ENCODE peak calls at places on chromosomes 11 and 22, in eight cellular contexts. D is transverse colon, I is kidney, Y is WERI-Rb-1, B is astrocyte of the cerebellum, Q is MCF 10A, L is fibroblast of the aortic adventitia, U is AG09319. H is an unnamed sample.

GRCh38 chr22:38737302-38738060 is 18.3 kb downstream of the SUN2 start:
- DNase-seq in D (no peak), L (no peak), Y (no peak), U (no peak), I (peak), B (no peak), Q (no peak), H (peak)

GRCh38 chr22:35299217-35299716 is 427 bp upstream of the TOM1 start:
- DNase-seq in Y (no peak), D (no peak), U (no peak), I (no peak), L (peak), Q (peak), B (no peak), H (peak)

GRCh38 chr11:9664276-9665171 is 647 bp downstream of the SWAP70 start:
- DNase-seq in B (no peak), L (peak), Q (peak), I (peak), Y (peak), U (no peak), D (peak), H (peak)

GRCh38 chr11:102187416-102188125 is 77.3 kb downstream of the YAP1 start:
- DNase-seq in D (no peak), U (no peak), Y (no peak), Q (no peak), I (no peak), L (peak), B (peak), H (peak)

GRCh38 chr11:115672999-115673411 is 168.8 kb upstream of the CADM1 start:
- DNase-seq in D (no peak), I (no peak), U (peak), Q (no peak), B (peak), L (no peak), Y (peak), H (no peak)

GRCh38 chr11:12285106-12285505 is 92.3 kb upstream of the PARVA start:
- DNase-seq in U (peak), D (no peak), Y (no peak), B (peak), Q (peak), I (no peak), L (peak), H (peak)

GRCh38 chr11:61372659-61373058 is 10.5 kb downstream of the TMEM138 start:
- DNase-seq in L (no peak), B (no peak), D (no peak), Q (no peak), U (no peak), Y (no peak), I (no peak), H (no peak)

GRCh38 chr11:75697906-75698563 is 19.6 kb upstream of the MOGAT2 start:
- DNase-seq in U (no peak), B (no peak), Q (peak), D (no peak), L (no peak), Y (no peak), I (no peak), H (no peak)

GRCh38 chr11:14713518-14714244 is 70.1 kb downstream of the PDE3B start:
- DNase-seq in B (no peak), L (no peak), I (no peak), Q (no peak), Y (no peak), D (no peak), U (no peak), H (no peak)

GRCh38 chr11:11445441-11446185 is 92.6 kb upstream of the CSNK2A3 start:
- DNase-seq in I (no peak), U (no peak), D (no peak), Y (no peak), Q (no peak), B (no peak), L (no peak), H (no peak)

GRCh38 chr11:34302046-34302921 is 55.5 kb downstream of the ABTB2 start:
- DNase-seq in I (no peak), Q (peak), Y (no peak), U (peak), D (no peak), B (peak), L (peak), H (peak)

GRCh38 chr11:14357843-14358728 is 897 bp downstream of the RRAS2 start:
- DNase-seq in B (peak), D (peak), Y (peak), Q (peak), I (peak), L (peak), U (no peak), H (peak)

GRCh38 chr11:93166194-93166593 is 31.6 kb downstream of the SLC36A4 start:
- DNase-seq in Q (no peak), L (no peak), U (no peak), D (no peak), I (no peak), Y (no peak), B (no peak), H (no peak)

DNA sequence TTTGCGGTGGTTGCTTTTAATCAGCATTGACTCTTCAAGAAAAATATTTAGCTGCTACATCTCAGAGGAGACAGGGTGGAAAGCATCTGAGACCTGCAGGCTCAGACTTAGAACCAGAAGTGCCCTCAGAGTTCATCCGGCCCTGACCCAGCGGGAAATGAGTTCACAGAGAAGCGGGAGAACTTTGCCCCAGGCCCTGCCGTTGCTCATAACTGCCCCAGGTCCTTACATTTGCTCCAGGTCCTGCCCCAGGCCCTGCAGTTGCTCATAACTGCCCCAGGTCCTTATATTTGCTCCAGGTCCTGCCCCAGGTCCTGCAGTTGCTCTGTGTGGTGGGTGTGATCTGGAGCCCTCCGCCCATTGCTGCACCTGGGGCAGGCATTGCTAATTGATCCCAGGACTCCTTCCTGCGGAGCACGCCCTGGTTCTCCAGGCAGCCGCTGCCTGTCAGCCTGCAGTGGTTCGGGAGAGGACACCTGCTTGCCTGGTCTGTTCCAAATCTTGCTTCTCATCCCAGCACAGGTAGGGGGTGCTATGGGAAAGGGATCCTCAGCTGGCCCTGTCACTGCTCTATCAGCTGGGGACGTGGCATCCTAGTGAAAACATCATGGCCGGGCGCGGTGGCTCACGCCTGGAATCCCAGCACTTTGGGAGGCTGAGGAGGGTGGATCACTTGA is 58.1 kb upstream of the PPP6R3 start:
- DNase-seq in B (no peak), Q (no peak), L (no peak), D (no peak), I (no peak), U (no peak), Y (peak), H (no peak)
- TF ChIP-seq CTCF in B (peak), Q (no peak), L (no peak), D (no peak), I (no peak), U (no peak), Y (peak), H (no peak)

GRCh38 chr22:20989323-20990138 is 7.4 kb downstream of the LZTR1 start:
- DNase-seq in Q (no peak), I (peak), U (no peak), B (no peak), L (no peak), D (no peak), Y (no peak), H (no peak)

GRCh38 chr22:20992056-20992442 is 9.9 kb downstream of the THAP7 start:
- DNase-seq in L (no peak), D (no peak), Y (no peak), U (no peak), Q (no peak), I (peak), B (no peak), H (no peak)

GRCh38 chr22:20988573-20989322 is 6.7 kb downstream of the LZTR1 start:
- DNase-seq in Y (no peak), D (no peak), L (no peak), U (no peak), B (no peak), Q (no peak), I (peak), H (no peak)

GRCh38 chr22:20991252-20992055 is 9.4 kb downstream of the LZTR1 start:
- DNase-seq in I (peak), U (no peak), D (no peak), L (no peak), B (no peak), Q (no peak), Y (no peak), H (no peak)

DNA sequence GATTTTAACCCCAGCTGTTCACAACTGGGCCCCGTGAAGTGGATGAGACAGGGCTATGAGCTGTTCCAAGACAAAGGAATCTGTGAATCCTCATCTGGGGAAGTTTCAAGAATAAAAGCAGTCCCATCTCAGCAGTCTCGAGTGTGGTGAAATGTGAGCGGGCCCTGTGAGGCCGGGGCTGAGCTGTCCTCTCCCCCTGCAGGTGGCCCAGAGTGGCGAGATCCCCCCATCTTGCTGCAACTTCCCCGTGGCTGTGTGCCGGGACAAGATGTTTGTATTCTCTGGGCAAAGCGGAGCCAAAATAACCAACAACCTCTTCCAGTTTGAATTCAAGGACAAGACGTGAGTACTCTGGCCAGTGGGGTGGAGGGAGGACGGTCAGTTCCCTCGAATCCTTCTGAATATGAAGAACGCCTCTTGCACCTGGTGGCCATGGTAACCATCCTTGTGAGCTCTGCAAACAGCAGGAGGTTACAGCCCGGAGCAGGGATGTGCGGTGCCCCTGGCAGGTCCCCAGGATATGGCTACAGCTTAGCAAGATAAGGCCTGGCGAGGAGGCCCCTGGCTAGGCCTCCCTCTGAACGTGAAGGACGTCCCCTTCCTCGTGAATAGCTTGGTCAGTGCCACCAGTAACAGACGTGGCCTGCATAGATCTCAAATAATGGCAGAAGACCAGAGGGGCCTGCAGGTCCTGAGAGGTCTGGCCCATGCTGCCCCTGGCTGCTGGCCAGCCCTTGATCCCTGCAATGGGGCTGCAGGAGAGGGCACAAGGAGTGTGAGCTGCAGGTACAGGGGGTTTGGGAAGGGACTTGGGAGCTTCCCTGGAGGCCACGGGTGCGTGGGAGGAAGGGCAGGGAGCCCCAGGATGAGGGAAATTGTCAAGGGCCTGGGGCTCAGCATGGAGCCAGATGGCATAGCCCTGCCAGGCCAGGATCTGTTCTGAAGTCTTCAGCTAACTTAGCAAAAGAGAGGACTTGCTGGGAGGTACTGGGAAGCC is 8.4 kb downstream of the LZTR1 start:
- DNase-seq in U (no peak), B (no peak), I (peak), Q (no peak), D (no peak), Y (no peak), L (no peak), H (no peak)
- TF ChIP-seq CTCF in U (no peak), B (peak), I (no peak), Q (no peak), D (no peak), Y (no peak), L (no peak), H (no peak)

GRCh38 chr11:118086913-118087768 is at the start of gene SMIM35:
- DNase-seq in I (no peak), U (no peak), Y (no peak), D (no peak), L (no peak), Q (no peak), B (no peak), H (no peak)

GRCh38 chr11:118081241-118081958 is 4.5 kb downstream of the TMPRSS4 start:
- DNase-seq in D (no peak), U (no peak), Y (no peak), B (no peak), Q (no peak), I (no peak), L (no peak), H (no peak)

GRCh38 chr11:118084247-118084646 is 2.5 kb downstream of the SMIM35 start:
- DNase-seq in B (no peak), I (no peak), Q (peak), L (peak), Y (no peak), U (no peak), D (peak), H (peak)

GRCh38 chr11:118082880-118083543 is 3.8 kb downstream of the SMIM35 start:
- DNase-seq in U (no peak), L (no peak), I (no peak), Y (no peak), D (no peak), B (no peak), Q (no peak), H (no peak)

GRCh38 chr11:118084656-118085055 is 2.1 kb downstream of the SMIM35 start:
- DNase-seq in Y (no peak), Q (no peak), I (no peak), D (no peak), L (no peak), U (no peak), B (no peak), H (no peak)
- TF ChIP-seq CTCF in Y (no peak), Q (no peak), I (no peak), D (no peak), L (no peak), U (no peak), B (no peak), H (no peak)

GRCh38 chr11:1505480-1505879 is 18.9 kb upstream of the MOB2 start:
- DNase-seq in D (no peak), U (no peak), Q (no peak), Y (no peak), L (no peak), I (peak), B (no peak), H (no peak)
- TF ChIP-seq CTCF in D (no peak), U (no peak), Q (no peak), Y (peak), L (no peak), I (no peak), B (no peak), H (no peak)

GRCh38 chr22:20016734-20017621 is at the start of gene ARVCF:
- DNase-seq in I (peak), U (peak), D (peak), Y (peak), L (peak), B (peak), Q (peak), H (peak)
- TF ChIP-seq CTCF in I (peak), U (no peak), D (peak), Y (no peak), L (peak), B (no peak), Q (peak), H (no peak)

GRCh38 chr11:119497717-119498116 is 74.7 kb upstream of the THY1 start:
- DNase-seq in Y (no peak), I (no peak), L (no peak), D (no peak), U (no peak), B (no peak), Q (no peak), H (no peak)
- TF ChIP-seq CTCF in Y (no peak), I (no peak), L (no peak), D (no peak), U (no peak), B (no peak), Q (no peak), H (no peak)

GRCh38 chr11:66069715-66070603 is at the start of gene PACS1:
- DNase-seq in B (no peak), Y (peak), Q (peak), L (peak), D (peak), U (peak), I (peak), H (peak)

GRCh38 chr11:66070604-66071325 is 693 bp downstream of the PACS1 start:
- DNase-seq in I (peak), D (peak), Q (peak), L (peak), U (no peak), B (no peak), Y (peak), H (peak)

GRCh38 chr11:66067640-66068039 is 2.4 kb upstream of the PACS1 start:
- DNase-seq in L (no peak), D (no peak), B (no peak), Y (no peak), U (no peak), I (no peak), Q (no peak), H (no peak)

GRCh38 chr11:66068154-66068821 is 1.8 kb upstream of the PACS1 start:
- DNase-seq in B (peak), Q (peak), D (peak), Y (peak), I (no peak), L (peak), U (peak), H (peak)

GRCh38 chr11:66068923-66069714 is 953 bp upstream of the PACS1 start:
- DNase-seq in Q (peak), Y (peak), I (peak), U (peak), L (peak), D (peak), B (no peak), H (peak)
- TF ChIP-seq CTCF in Q (no peak), Y (no peak), I (no peak), U (no peak), L (no peak), D (no peak), B (peak), H (peak)

DNA sequence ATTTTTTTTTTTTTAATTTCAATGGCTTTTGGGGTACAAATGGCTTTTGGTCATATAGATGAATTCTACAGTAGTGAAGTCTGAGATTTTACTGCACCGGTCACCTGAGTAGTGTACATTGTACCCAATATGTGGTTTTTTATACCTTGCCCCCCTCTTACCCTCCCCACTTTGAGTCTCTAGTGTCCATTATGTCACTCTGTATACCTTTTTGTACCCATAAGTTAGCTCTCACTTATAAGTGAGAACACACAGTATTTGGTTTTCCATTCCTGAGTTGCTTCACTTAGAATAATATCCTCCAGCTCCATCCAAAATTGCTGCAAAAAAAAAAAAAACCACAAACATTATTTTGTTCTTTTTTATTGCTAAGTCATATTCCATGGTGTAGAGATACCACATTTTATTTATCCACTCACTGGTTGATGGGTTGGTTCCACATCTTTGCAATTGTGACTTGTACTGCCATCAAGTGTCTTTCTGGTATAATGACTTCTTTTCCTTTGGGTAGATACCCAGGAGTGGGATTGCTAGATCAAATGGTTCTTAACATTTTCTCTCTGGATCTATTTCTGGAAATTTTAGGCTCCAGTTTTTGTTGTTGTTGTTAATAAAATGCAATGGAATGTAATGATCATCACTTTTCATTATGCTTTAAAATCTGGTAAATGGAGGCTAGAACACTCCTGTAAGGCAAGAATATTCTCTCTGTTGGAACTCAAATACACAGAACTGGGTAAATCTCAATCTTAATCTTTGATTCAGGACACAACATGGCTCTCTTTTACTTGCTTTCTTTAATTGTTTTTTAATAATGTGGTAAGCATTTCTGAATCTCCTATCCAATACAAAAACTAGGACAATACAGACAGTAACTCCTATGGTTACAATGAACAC is 10.3 kb downstream of the NEAT1 start:
- DNase-seq in B (no peak), Y (no peak), I (no peak), L (peak), U (no peak), Q (peak), D (peak), H (peak)
- TF ChIP-seq CTCF in B (peak), Y (peak), I (no peak), L (no peak), U (peak), Q (no peak), D (peak), H (no peak)

GRCh38 chr22:21694795-21695431 is 29.1 kb downstream of the PPIL2 start:
- DNase-seq in I (no peak), Y (no peak), Q (no peak), L (no peak), B (no peak), D (no peak), U (no peak), H (no peak)

GRCh38 chr22:21694394-21694793 is 28.6 kb downstream of the PPIL2 start:
- DNase-seq in B (no peak), D (no peak), U (no peak), Q (no peak), L (no peak), Y (no peak), I (no peak), H (no peak)

GRCh38 chr22:21695432-21696085 is 29.7 kb downstream of the PPIL2 start:
- DNase-seq in U (no peak), B (no peak), Y (no peak), I (no peak), L (no peak), D (no peak), Q (no peak), H (no peak)

GRCh38 chr22:21693333-21693998 is 27.7 kb downstream of the PPIL2 start:
- DNase-seq in L (no peak), B (no peak), Q (no peak), I (no peak), U (no peak), D (no peak), Y (no peak), H (no peak)

GRCh38 chr22:21693999-21694341 is 28.2 kb downstream of the PPIL2 start:
- DNase-seq in L (no peak), Y (no peak), Q (no peak), B (no peak), I (no peak), D (no peak), U (no peak), H (no peak)
- TF ChIP-seq CTCF in L (no peak), Y (no peak), Q (no peak), B (no peak), I (no peak), D (no peak), U (no peak), H (no peak)

GRCh38 chr22:30863161-30863833 is 105.3 kb downstream of the MORC2 start:
- DNase-seq in L (no peak), I (no peak), U (no peak), Q (no peak), D (no peak), B (no peak), Y (peak), H (peak)
- TF ChIP-seq CTCF in L (no peak), I (no peak), U (no peak), Q (no peak), D (no peak), B (no peak), Y (peak), H (no peak)